ENCODE peak calls at places on chromosomes 16 and 17, in five cellular contexts. Z, E, Q, U and L are unnamed samples.

GRCh38 chr17:35243459-35244204 is 760 bp downstream of the SLFN5 start:
- DNase-seq in Q (no peak), Z (peak; percentile 70), U (peak; percentile 81), E (peak; percentile 71), L (peak; percentile 42)

GRCh38 chr17:8062435-8062806 is 23.6 kb downstream of the ALOX15B start:
- DNase-seq in U (no peak), E (peak; percentile 35), Z (no peak), Q (no peak), L (no peak)

GRCh38 chr16:88466175-88466862 is 13.2 kb downstream of the ZFPM1 start:
- DNase-seq in Z (peak; percentile 61), U (no peak), E (no peak), Q (no peak), L (no peak)

GRCh38 chr17:43683928-43684653 is 22.4 kb upstream of the MEOX1 start:
- DNase-seq in Q (no peak), Z (no peak), E (no peak), U (no peak), L (no peak)

GRCh38 chr17:32590974-32591373 is 104.2 kb downstream of the CDK5R1 start:
- DNase-seq in E (no peak), Q (no peak), U (no peak), Z (no peak), L (no peak)

GRCh38 chr16:19114359-19115147 is 789 bp downstream of the ITPRIPL2 start:
- DNase-seq in Z (no peak), E (peak; percentile 74), U (no peak), Q (no peak), L (no peak)

GRCh38 chr17:27879987-27880608 is 13.1 kb downstream of the LYRM9 start:
- DNase-seq in Q (no peak), E (peak; percentile 33), U (peak; percentile 71), Z (peak; percentile 67), L (peak; percentile 48)

GRCh38 chr17:67178555-67178954 is 66.4 kb downstream of the HELZ start:
- DNase-seq in Z (no peak), U (no peak), Q (no peak), E (no peak), L (no peak)

GRCh38 chr16:54783980-54784379 is 146.7 kb upstream of the IRX5 start:
- DNase-seq in U (no peak), Z (no peak), Q (no peak), E (no peak), L (no peak)

GRCh38 chr17:8326591-8327583 is 12.8 kb upstream of the ODF4 start:
- DNase-seq in Q (no peak), E (peak; percentile 32), U (no peak), Z (peak; percentile 33), L (no peak)

GRCh38 chr16:50213939-50214519 is 52.3 kb upstream of the ADCY7 start:
- DNase-seq in Q (peak; percentile 36), U (no peak), Z (peak; percentile 82), E (no peak), L (peak; percentile 63)

GRCh38 chr17:7437369-7437863 is 1.9 kb upstream of the FGF11 start:
- DNase-seq in Q (no peak), E (no peak), U (no peak), Z (no peak), L (no peak)

GRCh38 chr16:22726868-22727267 is 87.1 kb upstream of the HS3ST2 start:
- DNase-seq in Z (no peak), U (no peak), E (no peak), Q (no peak), L (no peak)

GRCh38 chr17:32487460-32488176 is 825 bp downstream of the CDK5R1 start:
- DNase-seq in U (no peak), Q (no peak), E (peak; percentile 16), Z (no peak), L (no peak)

DNA sequence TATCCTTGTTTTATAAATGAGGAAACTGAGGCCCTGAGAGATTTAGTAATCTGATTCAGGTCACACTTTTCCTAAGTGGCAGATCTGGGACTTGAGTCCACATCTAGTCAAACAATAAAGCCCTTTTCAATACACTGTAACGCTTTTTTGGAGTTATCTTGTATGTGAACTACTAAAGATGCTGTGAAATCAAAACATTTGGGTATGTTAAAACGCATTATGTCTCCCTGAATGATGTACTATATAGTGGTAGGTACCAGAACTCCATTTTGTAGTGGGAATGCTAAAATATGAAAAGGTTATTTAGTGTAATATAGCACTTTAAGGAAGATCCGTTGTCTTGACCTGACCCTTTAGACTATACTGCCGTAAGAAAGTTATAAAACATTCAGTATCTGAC is 57.2 kb downstream of the NACA2 start:
- DNase-seq in U (no peak), E (no peak), Z (no peak), Q (no peak), L (no peak)
- H3K4me3 ChIP-seq in U (no peak overlapping the region), E (no peak overlapping the region), Z (no peak overlapping the region), Q (no peak overlapping the region), L (no peak overlapping the region)

DNA sequence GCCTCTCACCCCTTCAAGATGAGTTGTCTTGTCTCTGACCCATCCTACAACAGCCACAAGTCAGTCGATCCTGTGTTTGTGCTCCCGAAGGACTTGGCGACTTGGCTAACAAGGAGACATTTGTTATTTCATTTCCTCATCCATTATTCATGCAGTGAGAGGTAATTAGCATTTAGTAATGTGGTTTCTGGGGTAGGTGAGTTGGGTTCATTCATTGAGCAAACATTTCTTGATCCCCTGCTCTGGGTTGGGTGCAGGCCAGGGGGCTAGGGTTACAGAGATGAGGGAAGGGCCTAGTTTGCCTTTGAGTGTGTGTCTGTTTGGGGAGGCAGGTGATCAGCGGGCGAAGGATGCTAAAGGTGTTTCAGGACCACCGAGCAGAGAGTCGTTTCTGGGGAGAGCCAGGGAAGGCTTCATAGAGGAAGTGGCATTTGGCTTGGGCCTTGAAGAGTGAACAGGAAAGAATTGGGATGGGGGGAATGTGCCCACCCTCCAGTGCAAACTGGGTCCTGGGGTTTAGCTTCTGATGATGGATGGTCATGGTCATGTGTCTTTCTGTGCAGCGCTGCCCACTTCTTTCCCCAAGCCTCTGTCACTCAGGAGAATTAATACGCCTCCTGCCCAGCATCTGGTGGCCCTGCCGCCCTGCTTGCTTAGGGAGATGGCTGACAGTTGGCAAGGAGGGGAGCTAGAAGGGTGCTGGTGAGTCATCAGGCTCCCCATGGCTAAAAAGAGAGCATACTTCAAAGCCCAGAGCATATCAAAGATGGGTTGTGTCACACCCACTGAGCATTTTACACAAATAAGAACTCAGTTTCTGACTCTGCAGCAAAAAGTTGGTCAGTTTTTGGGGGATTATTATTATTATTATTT is 38.5 kb downstream of the MSI2 start:
- DNase-seq in Q (peak; percentile 94), E (peak; percentile 74), U (no peak), Z (peak; percentile 75), L (peak; percentile 40)
- H3K4me3 ChIP-seq in Q (peak overlapping the region; percentile 40), E (no peak overlapping the region), U (no peak overlapping the region), Z (no peak overlapping the region), L (no peak overlapping the region)

GRCh38 chr17:81391268-81391963 is 3.8 kb upstream of the BAHCC1 start:
- DNase-seq in Q (no peak), Z (no peak), U (no peak), E (no peak), L (no peak)
- H3K4me3 ChIP-seq in Q (no peak overlapping the region), Z (no peak overlapping the region), U (no peak overlapping the region), E (peak overlapping the region; percentile 68), L (no peak overlapping the region)

GRCh38 chr16:57802635-57803412 is 533 bp upstream of the KIFC3 start:
- DNase-seq in E (peak; percentile 61), Z (no peak), Q (no peak), U (no peak), L (no peak)
- H3K4me3 ChIP-seq in E (peak overlapping the region; percentile 77), Z (no peak overlapping the region), Q (peak overlapping the region; percentile 88), U (peak overlapping the region; percentile 43), L (no peak overlapping the region)

GRCh38 chr16:30567991-30568638 is 3.4 kb downstream of the ZNF688 start:
- DNase-seq in U (peak; percentile 66), E (peak; percentile 59), Q (no peak), Z (peak; percentile 87), L (peak; percentile 73)
- H3K4me3 ChIP-seq in U (no peak overlapping the region), E (no peak overlapping the region), Q (no peak overlapping the region), Z (peak overlapping the region; percentile 66), L (peak overlapping the region; percentile 0)

DNA sequence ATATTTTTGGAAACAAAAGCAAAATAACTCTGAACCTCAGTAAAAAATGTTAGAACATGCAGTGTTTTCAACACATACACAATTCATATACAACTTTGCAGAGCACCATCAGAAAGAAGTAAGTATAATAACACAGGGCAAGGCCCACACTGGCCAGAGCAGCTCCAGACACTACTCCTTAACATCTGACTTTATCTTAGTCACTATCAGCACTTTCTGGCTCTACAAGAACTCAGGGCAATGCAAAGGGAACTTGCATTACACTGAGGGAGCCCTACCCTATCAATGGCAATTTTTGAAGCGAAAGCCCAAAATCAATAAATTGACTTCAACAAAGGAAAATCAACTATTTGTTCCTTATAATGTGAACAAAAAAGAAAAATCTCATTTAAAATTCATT is 16.5 kb downstream of the RNF157 start:
- DNase-seq in U (no peak), E (no peak), Z (no peak), Q (no peak), L (no peak)
- H3K4me3 ChIP-seq in U (no peak overlapping the region), E (no peak overlapping the region), Z (no peak overlapping the region), Q (no peak overlapping the region), L (no peak overlapping the region)

DNA sequence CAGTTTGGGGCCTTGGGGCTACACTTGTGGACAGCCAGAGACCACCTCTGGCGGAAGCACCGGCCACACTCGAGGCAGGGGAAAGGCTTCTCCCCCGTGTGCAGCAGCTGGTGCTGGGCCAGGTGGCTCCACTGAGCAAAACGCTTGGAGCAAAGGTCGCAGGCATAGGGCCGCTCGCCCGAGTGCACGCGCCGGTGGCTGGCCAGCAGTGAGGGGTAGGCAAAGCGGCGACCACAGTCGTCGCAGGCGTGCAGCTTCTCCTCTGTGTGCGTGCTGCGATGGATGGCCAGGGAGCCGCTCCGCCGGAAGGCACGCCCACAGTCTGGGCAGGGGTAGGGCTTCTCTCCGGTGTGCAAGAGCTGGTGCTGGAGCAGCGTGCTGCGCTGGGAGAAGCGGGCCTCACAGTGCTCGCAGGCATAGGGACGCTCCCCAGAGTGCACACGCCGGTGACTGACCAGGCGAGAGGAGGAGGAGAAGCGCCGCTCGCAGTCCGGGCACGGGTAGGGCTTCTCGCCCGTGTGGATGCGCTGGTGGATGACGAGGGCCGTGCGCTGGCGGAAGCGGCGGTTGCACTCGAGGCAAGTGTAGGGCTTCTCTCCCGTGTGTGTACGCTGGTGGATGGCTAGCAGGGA is 5.8 kb downstream of the ZNF689 start:
- DNase-seq in E (no peak), U (no peak), Z (no peak), Q (no peak), L (no peak)
- H3K4me3 ChIP-seq in E (no peak overlapping the region), U (no peak overlapping the region), Z (no peak overlapping the region), Q (no peak overlapping the region), L (no peak overlapping the region)

GRCh38 chr16:160691-161190 is 5.0 kb upstream of the HBM start:
- DNase-seq in U (no peak), Z (no peak), Q (no peak), E (no peak), L (no peak)

GRCh38 chr16:152141-153128 is at the start of gene HBZ:
- DNase-seq in U (no peak), Q (no peak), E (no peak), Z (no peak), L (no peak)

GRCh38 chr16:154223-155030 is 2.0 kb downstream of the HBZ start:
- DNase-seq in E (peak; percentile 52), Q (no peak), U (peak; percentile 50), Z (no peak), L (no peak)

GRCh38 chr16:159136-159849 is 6.5 kb upstream of the HBM start:
- DNase-seq in E (no peak), Q (no peak), Z (no peak), U (no peak), L (no peak)

GRCh38 chr16:155031-155398 is 2.6 kb downstream of the HBZ start:
- DNase-seq in E (no peak), Q (no peak), Z (no peak), U (peak; percentile 17), L (no peak)
- H3K4me3 ChIP-seq in E (peak overlapping the region; percentile 58), Q (peak overlapping the region; percentile 52), Z (no peak overlapping the region), U (peak overlapping the region; percentile 37), L (no peak overlapping the region)